ENCODE peak calls at places on chromosomes 12 and 14, in five cellular contexts. H, Z, R, E and Y are unnamed samples. For H3K36me3, the result is how much of the 10 kb centered on the place peaks cover.

GRCh38 chr12:1680804-1681492 is 9.9 kb upstream of the ADIPOR2 start:
- DNase-seq in H (no peak), Z (no peak), R (no peak), E (no peak), Y (no peak)

GRCh38 chr14:94028450-94028826 is 2.3 kb downstream of the OTUB2 start:
- DNase-seq in H (no peak), Z (no peak), R (no peak), E (no peak), Y (no peak)

GRCh38 chr12:43337571-43338497 is 214.2 kb downstream of the ADAMTS20 start:
- DNase-seq in H (no peak), Z (no peak), R (no peak), E (no peak), Y (no peak)

GRCh38 chr12:116099664-116100432 is 177.6 kb downstream of the MED13L start:
- DNase-seq in H (no peak), Z (no peak), R (no peak), E (no peak), Y (no peak)

GRCh38 chr14:56826214-56826613 is 15.9 kb upstream of the OTX2 start:
- DNase-seq in H (no peak), Z (no peak), R (no peak), E (no peak), Y (no peak)

GRCh38 chr14:54170301-54170700 is 213.7 kb upstream of the BMP4 start:
- DNase-seq in H (no peak), Z (no peak), R (no peak), E (no peak), Y (no peak)

GRCh38 chr12:92721668-92722067 is 18.9 kb downstream of the PLEKHG7 start:
- DNase-seq in H (no peak), Z (no peak), R (no peak), E (no peak), Y (no peak)

GRCh38 chr12:106078358-106079025 is 60.3 kb downstream of the NUAK1 start:
- DNase-seq in H (peak), Z (peak), R (no peak), E (no peak), Y (no peak)

GRCh38 chr14:95301527-95302187 is 18.1 kb downstream of the CLMN start:
- DNase-seq in H (no peak), Z (no peak), R (no peak), E (no peak), Y (no peak)

GRCh38 chr12:26833692-26834168 is 736 bp upstream of the ITPR2 start:
- DNase-seq in H (peak), Z (peak), R (peak), E (peak), Y (peak)

GRCh38 chr12:122895757-122896636 is at the start of gene VPS37B:
- DNase-seq in H (peak), Z (peak), R (peak), E (peak), Y (peak)

GRCh38 chr14:90421621-90422020 is 24.8 kb downstream of the CALM1 start:
- DNase-seq in H (no peak), Z (peak), R (no peak), E (no peak), Y (no peak)

GRCh38 chr12:98816720-98817119 is 171.6 kb downstream of the APAF1 start:
- DNase-seq in H (no peak), Z (no peak), R (no peak), E (no peak), Y (no peak)

GRCh38 chr14:101552786-101553231 is 8.5 kb upstream of the DIO3 start:
- DNase-seq in H (no peak), Z (no peak), R (no peak), E (no peak), Y (no peak)

GRCh38 chr12:76920182-76921014 is 41.6 kb upstream of the CSRP2 start:
- DNase-seq in H (no peak), Z (no peak), R (no peak), E (no peak), Y (no peak)

GRCh38 chr12:6929806-6930452 is 2.2 kb downstream of the ATN1 start:
- DNase-seq in H (no peak), Z (no peak), R (no peak), E (no peak), Y (no peak)

GRCh38 chr12:32240833-32241232 is 134.2 kb downstream of the BICD1 start:
- DNase-seq in H (no peak), Z (no peak), R (no peak), E (no peak), Y (no peak)

GRCh38 chr14:102556098-102556677 is 36.3 kb upstream of the RCOR1 start:
- DNase-seq in H (no peak), Z (no peak), R (no peak), E (no peak), Y (no peak)

DNA sequence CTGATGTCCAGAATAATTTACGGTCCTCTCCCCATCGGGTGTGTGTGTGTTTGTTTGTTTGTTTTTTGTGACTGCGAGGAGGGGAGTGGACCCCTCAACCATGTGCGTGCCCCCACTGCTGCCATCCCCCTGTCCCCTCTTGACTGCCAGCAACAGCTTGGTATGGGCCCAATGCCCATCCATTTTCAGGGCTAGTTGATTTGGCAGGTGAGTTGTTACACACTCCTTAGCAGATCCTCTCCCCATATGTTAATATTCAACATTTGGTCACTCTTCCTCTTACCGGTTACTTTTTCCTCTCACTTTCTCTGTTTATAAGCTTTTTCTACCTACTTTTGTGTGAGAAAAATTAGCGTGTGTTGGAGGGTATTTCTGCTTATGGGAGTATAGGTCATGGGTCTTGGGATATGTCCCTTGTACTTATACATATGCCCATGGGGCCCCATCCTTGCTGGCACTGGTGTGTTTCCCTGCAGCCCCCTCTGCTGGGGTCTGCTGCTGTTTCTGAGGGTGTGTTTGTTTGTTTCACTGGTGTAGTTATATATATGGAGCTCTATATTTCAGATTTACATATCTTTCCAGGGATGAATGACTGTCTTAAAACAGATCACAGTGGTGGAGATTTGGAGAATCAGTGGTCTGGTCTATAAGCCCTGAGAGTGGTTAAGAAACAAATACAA is 33.8 kb downstream of the ZFHX2 start:
- DNase-seq in H (no peak), Z (no peak), R (no peak), E (no peak), Y (no peak)
- TF ChIP-seq CTCF in H (no peak), Z (no peak), R (no peak), E (no peak), Y (no peak)

GRCh38 chr14:103687712-103688111 is 27.5 kb downstream of the XRCC3 start:
- DNase-seq in H (no peak), Z (no peak), R (no peak), E (no peak), Y (no peak)
- H3K36me3 ChIP-seq in H (under half), Z (under half), R (under half), E (half or more), Y (under half)

GRCh38 chr12:21941522-21942376 is 523 bp upstream of the ABCC9 start:
- DNase-seq in H (peak), Z (peak), R (no peak), E (peak), Y (peak)

GRCh38 chr12:21939435-21939834 is 1.8 kb downstream of the ABCC9 start:
- DNase-seq in H (no peak), Z (no peak), R (no peak), E (no peak), Y (no peak)

GRCh38 chr12:21938879-21939278 is 2.3 kb downstream of the ABCC9 start:
- DNase-seq in H (no peak), Z (no peak), R (no peak), E (no peak), Y (no peak)

GRCh38 chr12:21940972-21941521 is at the start of gene ABCC9:
- DNase-seq in H (peak), Z (peak), R (no peak), E (peak), Y (peak)

GRCh38 chr12:21940549-21940948 is 677 bp downstream of the ABCC9 start:
- DNase-seq in H (no peak), Z (no peak), R (no peak), E (no peak), Y (no peak)
- H3K4me3 ChIP-seq in H (peak), Z (peak), R (no peak), E (peak), Y (no peak)

GRCh38 chr12:121849660-121850059 is 9.0 kb downstream of the HPD start:
- DNase-seq in H (no peak), Z (no peak), R (no peak), E (no peak), Y (no peak)
- TF ChIP-seq CTCF in H (no peak), Z (no peak), R (no peak), E (no peak), Y (no peak)

GRCh38 chr12:68775121-68775520 is 29.1 kb downstream of the SLC35E3 start:
- DNase-seq in H (no peak), Z (no peak), R (no peak), E (no peak), Y (no peak)

GRCh38 chr12:68771223-68771925 is 25.4 kb downstream of the SLC35E3 start:
- DNase-seq in H (no peak), Z (no peak), R (no peak), E (no peak), Y (no peak)

GRCh38 chr12:68773582-68773981 is 27.6 kb downstream of the SLC35E3 start:
- DNase-seq in H (no peak), Z (no peak), R (no peak), E (no peak), Y (no peak)

GRCh38 chr12:68769941-68770340 is 24.0 kb downstream of the SLC35E3 start:
- DNase-seq in H (no peak), Z (no peak), R (no peak), E (no peak), Y (no peak)

DNA sequence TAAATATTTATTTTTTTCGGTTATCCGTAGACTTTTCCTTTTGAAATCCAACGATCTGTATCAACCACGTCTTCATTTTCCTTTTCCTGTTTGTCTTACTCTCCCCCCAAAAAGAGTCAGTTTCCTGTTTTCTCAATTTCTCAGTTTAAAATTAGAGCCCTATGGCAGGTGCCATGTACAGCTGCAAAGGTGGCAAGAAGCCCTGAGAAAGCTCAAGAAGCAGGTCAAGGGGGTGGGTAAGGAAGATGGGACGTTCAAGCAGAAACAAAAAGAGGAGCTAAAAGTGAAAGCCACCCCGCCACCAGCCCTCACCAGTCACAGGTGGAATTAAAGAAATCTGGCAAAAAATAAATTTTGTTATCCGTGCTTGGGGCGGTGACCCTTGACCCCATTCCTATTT is 26.7 kb downstream of the SLC35E3 start:
- DNase-seq in H (no peak), Z (no peak), R (peak), E (no peak), Y (no peak)
- H3K36me3 ChIP-seq in H (under half), Z (under half), R (under half), E (under half), Y (under half)